ENCODE peak calls at places on chromosomes 11 and 22, in eight cellular contexts. C, R, Z, I, D, Q, O and F are unnamed samples.

GRCh38 chr22:23098718-23099524 is 28.6 kb downstream of the GNAZ start:
- DNase-seq in C (no peak), R (no peak), Z (no peak), I (peak; percentile 32), D (no peak), Q (peak; percentile 57), O (no peak), F (no peak)

GRCh38 chr22:37741312-37741795 is 44.5 kb downstream of the TRIOBP start:
- DNase-seq in C (no peak), R (peak; percentile 98), Z (no peak), I (peak; percentile 72), D (no peak), Q (peak; percentile 97), O (peak; percentile 96), F (no peak)

GRCh38 chr22:24826710-24827285 is 20.8 kb downstream of the SGSM1 start:
- DNase-seq in C (no peak), R (no peak), Z (no peak), I (no peak), D (no peak), Q (no peak), O (no peak), F (no peak)

GRCh38 chr11:111427471-111427912 is 48.4 kb upstream of the POU2AF1 start:
- DNase-seq in C (no peak), R (no peak), Z (no peak), I (peak; percentile 58), D (no peak), Q (no peak), O (peak; percentile 27), F (no peak)

GRCh38 chr22:50277761-50278160 is 7.6 kb upstream of the MAPK11 start:
- DNase-seq in C (no peak), R (no peak), Z (no peak), I (no peak), D (no peak), Q (no peak), O (no peak), F (no peak)

GRCh38 chr22:31082606-31083376 is 1.7 kb downstream of the SMTN start:
- DNase-seq in C (peak; percentile 72), R (peak; percentile 64), Z (peak; percentile 75), I (peak; percentile 92), D (peak; percentile 56), Q (peak; percentile 81), O (peak; percentile 84), F (peak; percentile 85)

GRCh38 chr22:18104566-18104965 is 6.0 kb upstream of the TUBA8 start:
- DNase-seq in C (no peak), R (peak; percentile 26), Z (no peak), I (no peak), D (no peak), Q (no peak), O (no peak), F (no peak)

GRCh38 chr22:26845016-26845728 is 187.8 kb downstream of the MIAT start:
- DNase-seq in C (no peak), R (no peak), Z (no peak), I (no peak), D (no peak), Q (no peak), O (no peak), F (no peak)

GRCh38 chr22:32376681-32377080 is 19.0 kb downstream of the RFPL3 start:
- DNase-seq in C (no peak), R (no peak), Z (no peak), I (no peak), D (no peak), Q (no peak), O (no peak), F (no peak)

GRCh38 chr11:112620621-112621394 is 340.4 kb upstream of the NCAM1 start:
- DNase-seq in C (no peak), R (no peak), Z (no peak), I (no peak), D (no peak), Q (no peak), O (peak; percentile 97), F (no peak)

GRCh38 chr22:45055936-45056335 is 46.1 kb upstream of the PHF21B start:
- DNase-seq in C (no peak), R (no peak), Z (no peak), I (no peak), D (no peak), Q (no peak), O (no peak), F (no peak)

GRCh38 chr11:83641511-83641910 is 355.3 kb upstream of the CCDC90B start:
- DNase-seq in C (peak; percentile 13), R (peak; percentile 6), Z (no peak), I (no peak), D (no peak), Q (peak; percentile 66), O (no peak), F (no peak)

GRCh38 chr11:60950933-60951610 is 904 bp downstream of the SLC15A3 start:
- DNase-seq in C (peak; percentile 51), R (no peak), Z (peak; percentile 59), I (no peak), D (peak; percentile 60), Q (peak; percentile 51), O (peak; percentile 25), F (peak; percentile 27)

GRCh38 chr22:36467946-36468345 is 13.5 kb downstream of the TXN2 start:
- DNase-seq in C (no peak), R (peak; percentile 97), Z (no peak), I (no peak), D (no peak), Q (no peak), O (peak; percentile 91), F (no peak)

GRCh38 chr22:47009304-47010101 is 247.1 kb downstream of the TBC1D22A start:
- DNase-seq in C (no peak), R (no peak), Z (no peak), I (no peak), D (no peak), Q (no peak), O (no peak), F (no peak)

GRCh38 chr11:33936745-33937612 is 45.1 kb upstream of the LMO2 start:
- DNase-seq in C (no peak), R (peak; percentile 55), Z (no peak), I (peak; percentile 30), D (no peak), Q (peak; percentile 52), O (peak; percentile 61), F (peak; percentile 45)

GRCh38 chr11:131889146-131889577 is 518.7 kb downstream of the NTM start:
- DNase-seq in C (no peak), R (peak; percentile 95), Z (no peak), I (no peak), D (peak; percentile 34), Q (peak; percentile 28), O (no peak), F (no peak)

GRCh38 chr11:55503449-55503848 is 50.8 kb upstream of the OR4C15 start:
- DNase-seq in C (no peak), R (no peak), Z (no peak), I (no peak), D (no peak), Q (no peak), O (no peak), F (no peak)
- TF ChIP-seq CTCF in C (no peak), R (no peak), Z (no peak), I (no peak), D (no peak), Q (no peak), O (no peak), F (no peak)

GRCh38 chr11:122655527-122656072 is at the start of gene UBASH3B:
- DNase-seq in C (peak; percentile 82), R (peak; percentile 89), Z (peak; percentile 91), I (peak; percentile 86), D (peak; percentile 78), Q (peak; percentile 63), O (peak; percentile 91), F (peak; percentile 80)

GRCh38 chr11:122659676-122660571 is 4.4 kb downstream of the UBASH3B start:
- DNase-seq in C (no peak), R (no peak), Z (no peak), I (no peak), D (no peak), Q (no peak), O (no peak), F (no peak)

GRCh38 chr11:122653911-122654310 is 1.6 kb upstream of the UBASH3B start:
- DNase-seq in C (no peak), R (peak; percentile 60), Z (no peak), I (no peak), D (no peak), Q (no peak), O (no peak), F (no peak)

GRCh38 chr11:122656073-122656630 is 630 bp downstream of the UBASH3B start:
- DNase-seq in C (peak; percentile 56), R (peak; percentile 66), Z (peak; percentile 54), I (peak; percentile 44), D (peak; percentile 75), Q (peak; percentile 56), O (peak; percentile 67), F (peak; percentile 65)

GRCh38 chr11:122656631-122657101 is 1.1 kb downstream of the UBASH3B start:
- DNase-seq in C (peak; percentile 50), R (peak; percentile 56), Z (peak; percentile 58), I (peak; percentile 30), D (peak; percentile 42), Q (no peak), O (peak; percentile 24), F (peak; percentile 35)
- TF ChIP-seq CTCF in C (no peak), R (peak; percentile 2), Z (peak; percentile 28), I (no peak), D (no peak), Q (no peak), O (peak; percentile 19), F (no peak)

DNA sequence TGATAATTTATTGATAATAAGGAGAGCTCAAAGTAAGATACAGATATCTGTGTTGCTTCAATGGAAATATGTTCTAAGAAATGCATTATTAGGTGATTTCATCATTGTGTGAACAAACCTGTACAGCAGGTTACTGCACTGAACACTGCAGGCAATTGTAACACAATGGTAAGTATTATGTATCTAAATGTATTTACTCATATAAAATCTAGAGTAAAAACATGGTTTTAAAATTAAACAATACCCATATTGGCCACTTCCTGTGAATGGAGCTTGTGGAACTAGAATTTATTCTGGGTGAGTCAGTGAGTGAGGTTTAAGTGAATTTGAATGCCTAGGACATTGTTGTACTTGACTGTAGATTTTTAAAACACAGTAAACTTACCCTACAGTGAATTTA is 722.9 kb upstream of the RAG2 start:
- DNase-seq in C (no peak), R (no peak), Z (no peak), I (no peak), D (no peak), Q (no peak), O (peak; percentile 90), F (no peak)
- TF ChIP-seq CTCF in C (no peak), R (no peak), Z (no peak), I (no peak), D (no peak), Q (no peak), O (no peak), F (no peak)

GRCh38 chr11:63610604-63611394 is 3.4 kb downstream of the PLAAT3 start:
- DNase-seq in C (peak; percentile 35), R (no peak), Z (peak; percentile 81), I (no peak), D (no peak), Q (no peak), O (no peak), F (no peak)
- TF ChIP-seq CTCF in C (no peak), R (no peak), Z (peak; percentile 37), I (no peak), D (no peak), Q (no peak), O (no peak), F (no peak)